ENCODE peak calls at places on chromosome 5, in ten cellular contexts. One of them, this sample, is unnamed.

GRCh38 chr5:107526263-107526937 is 144.3 kb downstream of the EFNA5 start:
- DNase-seq in esophagus squamous epithelium: no peak
- DNase-seq in Calu3: no peak
- DNase-seq in mucosa of gallbladder: no peak
- DNase-seq in fibroblast of mammary gland: no peak
- DNase-seq in stimulated activated CD8-positive, alpha-beta memory T cell treated with anti-CD3 and anti-CD28 coated beads, Interleukin-4, amount 100 ng/mL, for 4 hours: no peak
- DNase-seq in progenitor cell of endocrine pancreas: no peak
- DNase-seq in activated CD8-positive, alpha-beta T cell treated with anti-CD3 and anti-CD28 coated beads, Interleukin-2, amount 10 ng/mL, durations not matched to agents 7 days and 5 days: no peak
- DNase-seq in dorsolateral prefrontal cortex: no peak
- DNase-seq in GM04504: no peak
- DNase-seq in this sample: no peak

GRCh38 chr5:38208782-38209378 is 49.5 kb upstream of the EGFLAM start:
- DNase-seq in esophagus squamous epithelium: no peak
- DNase-seq in Calu3: peak
- DNase-seq in mucosa of gallbladder: peak
- DNase-seq in fibroblast of mammary gland: peak
- DNase-seq in stimulated activated CD8-positive, alpha-beta memory T cell treated with anti-CD3 and anti-CD28 coated beads, Interleukin-4, amount 100 ng/mL, for 4 hours: no peak
- DNase-seq in progenitor cell of endocrine pancreas: no peak
- DNase-seq in activated CD8-positive, alpha-beta T cell treated with anti-CD3 and anti-CD28 coated beads, Interleukin-2, amount 10 ng/mL, durations not matched to agents 7 days and 5 days: no peak
- DNase-seq in dorsolateral prefrontal cortex: peak
- DNase-seq in GM04504: peak
- DNase-seq in this sample: no peak

GRCh38 chr5:142618125-142618524 is 67.8 kb downstream of the FGF1 start:
- DNase-seq in esophagus squamous epithelium: no peak
- DNase-seq in Calu3: no peak
- DNase-seq in mucosa of gallbladder: no peak
- DNase-seq in fibroblast of mammary gland: peak
- DNase-seq in stimulated activated CD8-positive, alpha-beta memory T cell treated with anti-CD3 and anti-CD28 coated beads, Interleukin-4, amount 100 ng/mL, for 4 hours: no peak
- DNase-seq in progenitor cell of endocrine pancreas: no peak
- DNase-seq in activated CD8-positive, alpha-beta T cell treated with anti-CD3 and anti-CD28 coated beads, Interleukin-2, amount 10 ng/mL, durations not matched to agents 7 days and 5 days: peak
- DNase-seq in dorsolateral prefrontal cortex: no peak
- DNase-seq in GM04504: no peak
- DNase-seq in this sample: no peak

GRCh38 chr5:154287136-154287535 is 96.6 kb downstream of the GALNT10 start:
- DNase-seq in esophagus squamous epithelium: no peak
- DNase-seq in Calu3: peak
- DNase-seq in mucosa of gallbladder: peak
- DNase-seq in fibroblast of mammary gland: peak
- DNase-seq in stimulated activated CD8-positive, alpha-beta memory T cell treated with anti-CD3 and anti-CD28 coated beads, Interleukin-4, amount 100 ng/mL, for 4 hours: no peak
- DNase-seq in progenitor cell of endocrine pancreas: no peak
- DNase-seq in activated CD8-positive, alpha-beta T cell treated with anti-CD3 and anti-CD28 coated beads, Interleukin-2, amount 10 ng/mL, durations not matched to agents 7 days and 5 days: no peak
- DNase-seq in dorsolateral prefrontal cortex: no peak
- DNase-seq in GM04504: no peak
- DNase-seq in this sample: no peak

GRCh38 chr5:134749415-134749814 is 9.2 kb upstream of the DDX46 start:
- DNase-seq in esophagus squamous epithelium: no peak
- DNase-seq in Calu3: no peak
- DNase-seq in mucosa of gallbladder: no peak
- DNase-seq in fibroblast of mammary gland: no peak
- DNase-seq in stimulated activated CD8-positive, alpha-beta memory T cell treated with anti-CD3 and anti-CD28 coated beads, Interleukin-4, amount 100 ng/mL, for 4 hours: no peak
- DNase-seq in progenitor cell of endocrine pancreas: no peak
- DNase-seq in activated CD8-positive, alpha-beta T cell treated with anti-CD3 and anti-CD28 coated beads, Interleukin-2, amount 10 ng/mL, durations not matched to agents 7 days and 5 days: no peak
- DNase-seq in dorsolateral prefrontal cortex: no peak
- DNase-seq in GM04504: no peak
- DNase-seq in this sample: no peak

GRCh38 chr5:147534172-147534951 is 24.5 kb upstream of the DPYSL3 start:
- DNase-seq in esophagus squamous epithelium: no peak
- DNase-seq in Calu3: no peak
- DNase-seq in mucosa of gallbladder: no peak
- DNase-seq in fibroblast of mammary gland: peak
- DNase-seq in stimulated activated CD8-positive, alpha-beta memory T cell treated with anti-CD3 and anti-CD28 coated beads, Interleukin-4, amount 100 ng/mL, for 4 hours: no peak
- DNase-seq in progenitor cell of endocrine pancreas: no peak
- DNase-seq in activated CD8-positive, alpha-beta T cell treated with anti-CD3 and anti-CD28 coated beads, Interleukin-2, amount 10 ng/mL, durations not matched to agents 7 days and 5 days: no peak
- DNase-seq in dorsolateral prefrontal cortex: no peak
- DNase-seq in GM04504: peak
- DNase-seq in this sample: no peak

GRCh38 chr5:179914032-179914755 is 6.5 kb upstream of the TBC1D9B start:
- DNase-seq in esophagus squamous epithelium: no peak
- DNase-seq in Calu3: peak
- DNase-seq in mucosa of gallbladder: no peak
- DNase-seq in fibroblast of mammary gland: peak
- DNase-seq in stimulated activated CD8-positive, alpha-beta memory T cell treated with anti-CD3 and anti-CD28 coated beads, Interleukin-4, amount 100 ng/mL, for 4 hours: no peak
- DNase-seq in progenitor cell of endocrine pancreas: no peak
- DNase-seq in activated CD8-positive, alpha-beta T cell treated with anti-CD3 and anti-CD28 coated beads, Interleukin-2, amount 10 ng/mL, durations not matched to agents 7 days and 5 days: no peak
- DNase-seq in dorsolateral prefrontal cortex: no peak
- DNase-seq in GM04504: peak
- DNase-seq in this sample: no peak

GRCh38 chr5:125181955-125182354 is 435.5 kb upstream of the ZNF608 start:
- DNase-seq in esophagus squamous epithelium: no peak
- DNase-seq in Calu3: no peak
- DNase-seq in mucosa of gallbladder: no peak
- DNase-seq in fibroblast of mammary gland: no peak
- DNase-seq in stimulated activated CD8-positive, alpha-beta memory T cell treated with anti-CD3 and anti-CD28 coated beads, Interleukin-4, amount 100 ng/mL, for 4 hours: no peak
- DNase-seq in progenitor cell of endocrine pancreas: no peak
- DNase-seq in activated CD8-positive, alpha-beta T cell treated with anti-CD3 and anti-CD28 coated beads, Interleukin-2, amount 10 ng/mL, durations not matched to agents 7 days and 5 days: no peak
- DNase-seq in dorsolateral prefrontal cortex: no peak
- DNase-seq in GM04504: no peak
- DNase-seq in this sample: no peak

GRCh38 chr5:168603776-168604175 is 24.6 kb upstream of the PANK3 start:
- DNase-seq in esophagus squamous epithelium: no peak
- DNase-seq in Calu3: no peak
- DNase-seq in mucosa of gallbladder: no peak
- DNase-seq in fibroblast of mammary gland: peak
- DNase-seq in stimulated activated CD8-positive, alpha-beta memory T cell treated with anti-CD3 and anti-CD28 coated beads, Interleukin-4, amount 100 ng/mL, for 4 hours: no peak
- DNase-seq in progenitor cell of endocrine pancreas: no peak
- DNase-seq in activated CD8-positive, alpha-beta T cell treated with anti-CD3 and anti-CD28 coated beads, Interleukin-2, amount 10 ng/mL, durations not matched to agents 7 days and 5 days: no peak
- DNase-seq in dorsolateral prefrontal cortex: no peak
- DNase-seq in GM04504: peak
- DNase-seq in this sample: no peak

GRCh38 chr5:65481635-65482271 is at the start of gene ADAMTS6:
- DNase-seq in esophagus squamous epithelium: peak
- DNase-seq in Calu3: peak
- DNase-seq in mucosa of gallbladder: peak
- DNase-seq in fibroblast of mammary gland: peak
- DNase-seq in stimulated activated CD8-positive, alpha-beta memory T cell treated with anti-CD3 and anti-CD28 coated beads, Interleukin-4, amount 100 ng/mL, for 4 hours: peak
- DNase-seq in progenitor cell of endocrine pancreas: peak
- DNase-seq in activated CD8-positive, alpha-beta T cell treated with anti-CD3 and anti-CD28 coated beads, Interleukin-2, amount 10 ng/mL, durations not matched to agents 7 days and 5 days: peak
- DNase-seq in dorsolateral prefrontal cortex: peak
- DNase-seq in GM04504: peak
- DNase-seq in this sample: peak

GRCh38 chr5:157167219-157167621 is 1.2 kb upstream of the GARIN3 start:
- DNase-seq in esophagus squamous epithelium: no peak
- DNase-seq in Calu3: no peak
- DNase-seq in mucosa of gallbladder: no peak
- DNase-seq in fibroblast of mammary gland: peak
- DNase-seq in stimulated activated CD8-positive, alpha-beta memory T cell treated with anti-CD3 and anti-CD28 coated beads, Interleukin-4, amount 100 ng/mL, for 4 hours: no peak
- DNase-seq in progenitor cell of endocrine pancreas: no peak
- DNase-seq in activated CD8-positive, alpha-beta T cell treated with anti-CD3 and anti-CD28 coated beads, Interleukin-2, amount 10 ng/mL, durations not matched to agents 7 days and 5 days: peak
- DNase-seq in dorsolateral prefrontal cortex: no peak
- DNase-seq in GM04504: no peak
- DNase-seq in this sample: no peak

GRCh38 chr5:3701694-3702093 is 106.1 kb downstream of the IRX1 start:
- DNase-seq in esophagus squamous epithelium: no peak
- DNase-seq in Calu3: no peak
- DNase-seq in mucosa of gallbladder: no peak
- DNase-seq in fibroblast of mammary gland: no peak
- DNase-seq in stimulated activated CD8-positive, alpha-beta memory T cell treated with anti-CD3 and anti-CD28 coated beads, Interleukin-4, amount 100 ng/mL, for 4 hours: no peak
- DNase-seq in progenitor cell of endocrine pancreas: no peak
- DNase-seq in activated CD8-positive, alpha-beta T cell treated with anti-CD3 and anti-CD28 coated beads, Interleukin-2, amount 10 ng/mL, durations not matched to agents 7 days and 5 days: no peak
- DNase-seq in dorsolateral prefrontal cortex: no peak
- DNase-seq in GM04504: no peak
- DNase-seq in this sample: no peak

GRCh38 chr5:17399931-17400330 is 98.1 kb upstream of the TAF11L2 start:
- DNase-seq in esophagus squamous epithelium: no peak
- DNase-seq in Calu3: no peak
- DNase-seq in mucosa of gallbladder: no peak
- DNase-seq in fibroblast of mammary gland: no peak
- DNase-seq in stimulated activated CD8-positive, alpha-beta memory T cell treated with anti-CD3 and anti-CD28 coated beads, Interleukin-4, amount 100 ng/mL, for 4 hours: no peak
- DNase-seq in progenitor cell of endocrine pancreas: no peak
- DNase-seq in activated CD8-positive, alpha-beta T cell treated with anti-CD3 and anti-CD28 coated beads, Interleukin-2, amount 10 ng/mL, durations not matched to agents 7 days and 5 days: no peak
- DNase-seq in dorsolateral prefrontal cortex: no peak
- DNase-seq in GM04504: no peak
- DNase-seq in this sample: no peak

GRCh38 chr5:93660677-93661076 is 77.7 kb downstream of the NR2F1 start:
- DNase-seq in esophagus squamous epithelium: no peak
- DNase-seq in Calu3: no peak
- DNase-seq in mucosa of gallbladder: no peak
- DNase-seq in fibroblast of mammary gland: no peak
- DNase-seq in stimulated activated CD8-positive, alpha-beta memory T cell treated with anti-CD3 and anti-CD28 coated beads, Interleukin-4, amount 100 ng/mL, for 4 hours: no peak
- DNase-seq in progenitor cell of endocrine pancreas: no peak
- DNase-seq in activated CD8-positive, alpha-beta T cell treated with anti-CD3 and anti-CD28 coated beads, Interleukin-2, amount 10 ng/mL, durations not matched to agents 7 days and 5 days: no peak
- DNase-seq in dorsolateral prefrontal cortex: no peak
- DNase-seq in GM04504: no peak
- DNase-seq in this sample: no peak

GRCh38 chr5:139640432-139641115 is 7.6 kb upstream of the CXXC5 start:
- DNase-seq in esophagus squamous epithelium: no peak
- DNase-seq in Calu3: no peak
- DNase-seq in mucosa of gallbladder: no peak
- DNase-seq in fibroblast of mammary gland: no peak
- DNase-seq in stimulated activated CD8-positive, alpha-beta memory T cell treated with anti-CD3 and anti-CD28 coated beads, Interleukin-4, amount 100 ng/mL, for 4 hours: no peak
- DNase-seq in progenitor cell of endocrine pancreas: peak
- DNase-seq in activated CD8-positive, alpha-beta T cell treated with anti-CD3 and anti-CD28 coated beads, Interleukin-2, amount 10 ng/mL, durations not matched to agents 7 days and 5 days: no peak
- DNase-seq in dorsolateral prefrontal cortex: no peak
- DNase-seq in GM04504: no peak
- DNase-seq in this sample: no peak

GRCh38 chr5:159031513-159031912 is 68.2 kb downstream of the EBF1 start:
- DNase-seq in esophagus squamous epithelium: no peak
- DNase-seq in Calu3: no peak
- DNase-seq in mucosa of gallbladder: no peak
- DNase-seq in fibroblast of mammary gland: peak
- DNase-seq in stimulated activated CD8-positive, alpha-beta memory T cell treated with anti-CD3 and anti-CD28 coated beads, Interleukin-4, amount 100 ng/mL, for 4 hours: no peak
- DNase-seq in progenitor cell of endocrine pancreas: no peak
- DNase-seq in activated CD8-positive, alpha-beta T cell treated with anti-CD3 and anti-CD28 coated beads, Interleukin-2, amount 10 ng/mL, durations not matched to agents 7 days and 5 days: no peak
- DNase-seq in dorsolateral prefrontal cortex: no peak
- DNase-seq in GM04504: no peak
- DNase-seq in this sample: no peak

GRCh38 chr5:140349244-140349643 is 2.8 kb upstream of the HBEGF start:
- DNase-seq in esophagus squamous epithelium: no peak
- DNase-seq in Calu3: peak
- DNase-seq in mucosa of gallbladder: peak
- DNase-seq in fibroblast of mammary gland: peak
- DNase-seq in stimulated activated CD8-positive, alpha-beta memory T cell treated with anti-CD3 and anti-CD28 coated beads, Interleukin-4, amount 100 ng/mL, for 4 hours: no peak
- DNase-seq in progenitor cell of endocrine pancreas: no peak
- DNase-seq in activated CD8-positive, alpha-beta T cell treated with anti-CD3 and anti-CD28 coated beads, Interleukin-2, amount 10 ng/mL, durations not matched to agents 7 days and 5 days: no peak
- DNase-seq in dorsolateral prefrontal cortex: no peak
- DNase-seq in GM04504: no peak
- DNase-seq in this sample: no peak

GRCh38 chr5:140145818-140146522 is 20.2 kb downstream of the IGIP start:
- DNase-seq in esophagus squamous epithelium: no peak
- DNase-seq in Calu3: peak
- DNase-seq in mucosa of gallbladder: peak
- DNase-seq in fibroblast of mammary gland: peak
- DNase-seq in stimulated activated CD8-positive, alpha-beta memory T cell treated with anti-CD3 and anti-CD28 coated beads, Interleukin-4, amount 100 ng/mL, for 4 hours: no peak
- DNase-seq in progenitor cell of endocrine pancreas: peak
- DNase-seq in activated CD8-positive, alpha-beta T cell treated with anti-CD3 and anti-CD28 coated beads, Interleukin-2, amount 10 ng/mL, durations not matched to agents 7 days and 5 days: peak
- DNase-seq in dorsolateral prefrontal cortex: peak
- DNase-seq in GM04504: peak
- DNase-seq in this sample: peak

GRCh38 chr5:58871648-58872242 is 288.9 kb downstream of the RAB3C start:
- DNase-seq in esophagus squamous epithelium: no peak
- DNase-seq in Calu3: peak
- DNase-seq in mucosa of gallbladder: no peak
- DNase-seq in fibroblast of mammary gland: peak
- DNase-seq in stimulated activated CD8-positive, alpha-beta memory T cell treated with anti-CD3 and anti-CD28 coated beads, Interleukin-4, amount 100 ng/mL, for 4 hours: no peak
- DNase-seq in progenitor cell of endocrine pancreas: no peak
- DNase-seq in activated CD8-positive, alpha-beta T cell treated with anti-CD3 and anti-CD28 coated beads, Interleukin-2, amount 10 ng/mL, durations not matched to agents 7 days and 5 days: peak
- DNase-seq in dorsolateral prefrontal cortex: no peak
- DNase-seq in GM04504: peak
- DNase-seq in this sample: no peak

This sample was measured in hypothalamus.